ENCODE peak calls at places on chromosomes 11 and 22, in four cellular contexts. One of them, this sample, is unnamed.

GRCh38 chr22:17870408-17870807 is 96.1 kb upstream of the BID start:
- DNase-seq in transverse colon: peak; percentile 41
- DNase-seq in prostate gland: no peak
- DNase-seq in K562: no peak
- DNase-seq in this sample: no peak

GRCh38 chr11:99066609-99067008 is 45.9 kb downstream of the CNTN5 start:
- DNase-seq in prostate gland: no peak
- DNase-seq in K562: no peak
- DNase-seq in transverse colon: no peak
- DNase-seq in this sample: no peak

GRCh38 chr11:17763244-17763643 is 28.7 kb downstream of the KCNC1 start:
- DNase-seq in transverse colon: no peak
- DNase-seq in prostate gland: no peak
- DNase-seq in K562: no peak
- DNase-seq in this sample: no peak

GRCh38 chr11:57473208-57473930 is 13.0 kb downstream of the RTN4RL2 start:
- DNase-seq in K562: peak; percentile 63
- DNase-seq in prostate gland: no peak
- DNase-seq in transverse colon: no peak
- DNase-seq in this sample: no peak

GRCh38 chr11:951507-951906 is 25.8 kb downstream of the AP2A2 start:
- DNase-seq in prostate gland: no peak
- DNase-seq in transverse colon: no peak
- DNase-seq in K562: no peak
- DNase-seq in this sample: no peak

GRCh38 chr22:50531546-50532352 is 1.9 kb upstream of the TYMP start:
- DNase-seq in transverse colon: peak; percentile 84
- DNase-seq in K562: no peak
- DNase-seq in prostate gland: peak; percentile 74
- DNase-seq in this sample: no peak

GRCh38 chr22:50057868-50058311 is at the start of gene TTLL8:
- DNase-seq in prostate gland: no peak
- DNase-seq in transverse colon: no peak
- DNase-seq in K562: no peak
- DNase-seq in this sample: no peak

GRCh38 chr11:88418508-88418907 is 81.0 kb upstream of the CTSC start:
- DNase-seq in prostate gland: no peak
- DNase-seq in K562: no peak
- DNase-seq in transverse colon: no peak
- DNase-seq in this sample: no peak

GRCh38 chr11:45922425-45923082 is at the start of gene LARGE2:
- DNase-seq in prostate gland: peak; percentile 56
- DNase-seq in transverse colon: peak; percentile 45
- DNase-seq in K562: peak; percentile 92
- DNase-seq in this sample: no peak

GRCh38 chr11:131749100-131749499 is 378.7 kb downstream of the NTM start:
- DNase-seq in K562: no peak
- DNase-seq in transverse colon: no peak
- DNase-seq in prostate gland: no peak
- DNase-seq in this sample: peak; percentile 17

GRCh38 chr11:37506516-37506915 is 908.5 kb upstream of the RAG2 start:
- DNase-seq in transverse colon: no peak
- DNase-seq in prostate gland: no peak
- DNase-seq in K562: no peak
- DNase-seq in this sample: no peak

GRCh38 chr22:21624120-21624879 is 5.5 kb downstream of the YDJC start:
- DNase-seq in transverse colon: peak; percentile 23
- DNase-seq in K562: peak; percentile 96
- DNase-seq in prostate gland: peak; percentile 36
- DNase-seq in this sample: no peak

GRCh38 chr11:134837166-134837886 is 425.3 kb upstream of the B3GAT1 start:
- DNase-seq in prostate gland: no peak
- DNase-seq in transverse colon: no peak
- DNase-seq in K562: peak; percentile 22
- DNase-seq in this sample: no peak

GRCh38 chr11:104127828-104128227 is 36.1 kb downstream of the PDGFD start:
- DNase-seq in prostate gland: no peak
- DNase-seq in transverse colon: no peak
- DNase-seq in K562: no peak
- DNase-seq in this sample: no peak

GRCh38 chr11:79615425-79615824 is 174.6 kb upstream of the TENM4 start:
- DNase-seq in transverse colon: no peak
- DNase-seq in K562: no peak
- DNase-seq in prostate gland: no peak
- DNase-seq in this sample: no peak

GRCh38 chr22:42635531-42635930 is 4.9 kb downstream of the ATP5MGL start:
- DNase-seq in K562: no peak
- DNase-seq in prostate gland: no peak
- DNase-seq in transverse colon: peak; percentile 55
- DNase-seq in this sample: peak; percentile 85

GRCh38 chr22:16803255-16803917 is 21.8 kb downstream of the XKR3 start:
- DNase-seq in prostate gland: no peak
- DNase-seq in transverse colon: no peak
- DNase-seq in K562: no peak
- DNase-seq in this sample: no peak

GRCh38 chr11:118530180-118530682 is 761 bp upstream of the TMEM25 start:
- DNase-seq in prostate gland: peak; percentile 32
- DNase-seq in K562: peak; percentile 73
- DNase-seq in transverse colon: peak; percentile 60
- DNase-seq in this sample: no peak
- TF ChIP-seq POLR2A in prostate gland: no peak
- TF ChIP-seq POLR2A in K562: no peak
- TF ChIP-seq POLR2A in transverse colon: no peak
- TF ChIP-seq POLR2A in this sample: no peak

DNA sequence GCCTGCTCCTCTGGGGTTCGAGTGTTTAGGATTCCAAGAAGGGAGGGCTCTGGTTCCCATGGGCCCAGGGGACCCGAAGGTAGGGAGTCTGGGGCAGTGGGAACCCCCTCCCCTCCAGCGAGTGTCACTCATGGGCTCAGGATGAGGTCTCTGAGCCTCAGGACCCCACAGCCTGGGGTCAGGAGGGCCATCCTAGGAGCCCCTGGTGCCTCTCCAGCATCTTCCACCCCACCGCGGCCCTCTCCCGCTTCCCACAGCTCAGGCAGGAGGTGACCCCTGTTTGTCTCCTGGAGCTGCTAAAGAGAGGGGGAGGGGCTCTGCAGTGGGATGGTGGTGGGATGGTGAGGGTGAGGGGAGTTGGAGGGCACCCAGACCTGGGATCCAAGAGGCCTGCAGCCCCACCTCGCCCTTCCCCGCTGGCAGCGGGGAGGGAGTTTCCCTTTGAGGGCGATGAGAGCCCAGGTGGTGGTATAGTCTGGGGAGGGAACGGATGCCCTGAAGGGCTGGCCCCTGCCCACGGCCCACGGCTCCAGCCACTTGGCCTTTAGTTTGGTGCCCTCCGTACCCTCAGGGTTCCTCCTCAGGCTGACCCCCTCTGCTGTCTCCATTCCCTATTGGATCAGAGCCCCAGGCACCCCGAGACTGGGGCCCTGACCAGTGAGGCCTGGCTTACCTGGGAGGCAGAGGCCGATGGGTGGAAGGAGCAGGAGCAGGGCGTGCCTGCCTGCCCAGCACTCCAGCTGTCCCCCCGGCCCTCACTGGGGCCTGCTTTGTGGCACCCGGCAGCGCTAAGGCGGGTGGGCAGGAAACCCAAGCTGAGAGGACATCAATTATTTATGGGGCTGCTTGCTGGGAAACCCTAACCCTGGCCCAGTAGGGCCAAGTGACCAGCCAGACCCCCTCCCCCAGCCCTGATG is 1.1 kb upstream of the CABP4 start:
- DNase-seq in K562: no peak
- DNase-seq in prostate gland: no peak
- DNase-seq in transverse colon: no peak
- DNase-seq in this sample: no peak
- TF ChIP-seq POLR2A in K562: no peak
- TF ChIP-seq POLR2A in prostate gland: no peak
- TF ChIP-seq POLR2A in transverse colon: no peak
- TF ChIP-seq POLR2A in this sample: no peak

GRCh38 chr11:35126000-35126878 is 12.7 kb upstream of the CD44 start:
- DNase-seq in K562: no peak
- DNase-seq in transverse colon: no peak
- DNase-seq in prostate gland: no peak
- DNase-seq in this sample: no peak
- TF ChIP-seq POLR2A in K562: no peak
- TF ChIP-seq POLR2A in transverse colon: no peak
- TF ChIP-seq POLR2A in prostate gland: no peak
- TF ChIP-seq POLR2A in this sample: no peak

GRCh38 chr11:64317961-64318693 is at the start of gene PRDX5:
- DNase-seq in prostate gland: peak; percentile 93
- DNase-seq in transverse colon: peak; percentile 97
- DNase-seq in K562: peak; percentile 95
- DNase-seq in this sample: peak; percentile 86
- TF ChIP-seq POLR2A in prostate gland: peak; percentile 95
- TF ChIP-seq POLR2A in transverse colon: peak; percentile 96
- TF ChIP-seq POLR2A in K562: peak; percentile 70
- TF ChIP-seq POLR2A in this sample: peak; percentile 88